ENCODE peak calls at places on chromosomes 2 and 18, in eight cellular contexts. One of them, this sample, is unnamed.

GRCh38 chr2:121049921-121050585 is 234.9 kb downstream of the TFCP2L1 start:
- DNase-seq in endothelial cell of umbilical vein: no peak
- DNase-seq in osteocyte: no peak
- DNase-seq in IMR-90: no peak
- DNase-seq in fibroblast of mammary gland: no peak
- DNase-seq in D721Med: no peak
- DNase-seq in A549: no peak
- DNase-seq in GM20000: no peak
- DNase-seq in this sample: no peak

GRCh38 chr2:153595939-153596338 is 117.4 kb upstream of the RPRM start:
- DNase-seq in IMR-90: no peak
- DNase-seq in D721Med: no peak
- DNase-seq in GM20000: no peak
- DNase-seq in A549: peak
- DNase-seq in fibroblast of mammary gland: peak
- DNase-seq in osteocyte: no peak
- DNase-seq in endothelial cell of umbilical vein: no peak
- DNase-seq in this sample: no peak

GRCh38 chr2:212994976-212995375 is 156.4 kb downstream of the IKZF2 start:
- DNase-seq in endothelial cell of umbilical vein: no peak
- DNase-seq in fibroblast of mammary gland: peak
- DNase-seq in GM20000: no peak
- DNase-seq in D721Med: no peak
- DNase-seq in A549: no peak
- DNase-seq in osteocyte: no peak
- DNase-seq in IMR-90: peak
- DNase-seq in this sample: no peak

GRCh38 chr18:25896178-25896780 is 194.1 kb downstream of the SS18 start:
- DNase-seq in IMR-90: peak
- DNase-seq in fibroblast of mammary gland: peak
- DNase-seq in GM20000: peak
- DNase-seq in osteocyte: no peak
- DNase-seq in D721Med: no peak
- DNase-seq in A549: peak
- DNase-seq in endothelial cell of umbilical vein: peak
- DNase-seq in this sample: no peak

GRCh38 chr18:3852321-3852720 is 402.3 kb downstream of the TGIF1 start:
- DNase-seq in D721Med: no peak
- DNase-seq in A549: no peak
- DNase-seq in GM20000: no peak
- DNase-seq in IMR-90: no peak
- DNase-seq in fibroblast of mammary gland: peak
- DNase-seq in endothelial cell of umbilical vein: no peak
- DNase-seq in osteocyte: no peak
- DNase-seq in this sample: no peak

GRCh38 chr2:226683196-226683595 is 116.4 kb downstream of the IRS1 start:
- DNase-seq in GM20000: no peak
- DNase-seq in osteocyte: no peak
- DNase-seq in D721Med: no peak
- DNase-seq in A549: no peak
- DNase-seq in endothelial cell of umbilical vein: no peak
- DNase-seq in fibroblast of mammary gland: peak
- DNase-seq in IMR-90: peak
- DNase-seq in this sample: no peak

GRCh38 chr2:68103656-68104055 is 40.9 kb upstream of the C1D start:
- DNase-seq in A549: no peak
- DNase-seq in osteocyte: no peak
- DNase-seq in endothelial cell of umbilical vein: no peak
- DNase-seq in IMR-90: peak
- DNase-seq in GM20000: no peak
- DNase-seq in fibroblast of mammary gland: peak
- DNase-seq in D721Med: no peak
- DNase-seq in this sample: no peak

GRCh38 chr2:65214361-65214760 is 13.3 kb upstream of the ACTR2 start:
- DNase-seq in D721Med: no peak
- DNase-seq in endothelial cell of umbilical vein: no peak
- DNase-seq in fibroblast of mammary gland: no peak
- DNase-seq in GM20000: no peak
- DNase-seq in A549: no peak
- DNase-seq in IMR-90: no peak
- DNase-seq in osteocyte: no peak
- DNase-seq in this sample: no peak

GRCh38 chr2:223247136-223247535 is 195.1 kb downstream of the KCNE4 start:
- DNase-seq in GM20000: no peak
- DNase-seq in IMR-90: peak
- DNase-seq in osteocyte: no peak
- DNase-seq in endothelial cell of umbilical vein: peak
- DNase-seq in D721Med: no peak
- DNase-seq in A549: peak
- DNase-seq in fibroblast of mammary gland: peak
- DNase-seq in this sample: no peak

GRCh38 chr2:128425731-128426620 is 107.3 kb upstream of the HS6ST1 start:
- DNase-seq in IMR-90: peak
- DNase-seq in fibroblast of mammary gland: no peak
- DNase-seq in endothelial cell of umbilical vein: no peak
- DNase-seq in A549: peak
- DNase-seq in osteocyte: no peak
- DNase-seq in GM20000: no peak
- DNase-seq in D721Med: no peak
- DNase-seq in this sample: no peak

GRCh38 chr2:234980476-234981187 is 28.8 kb downstream of the SH3BP4 start:
- DNase-seq in IMR-90: no peak
- DNase-seq in endothelial cell of umbilical vein: peak
- DNase-seq in D721Med: no peak
- DNase-seq in A549: no peak
- DNase-seq in osteocyte: no peak
- DNase-seq in GM20000: no peak
- DNase-seq in fibroblast of mammary gland: no peak
- DNase-seq in this sample: no peak

GRCh38 chr2:101253013-101253712 is 477 bp downstream of the CNOT11 start:
- DNase-seq in fibroblast of mammary gland: peak
- DNase-seq in GM20000: peak
- DNase-seq in osteocyte: peak
- DNase-seq in endothelial cell of umbilical vein: peak
- DNase-seq in A549: peak
- DNase-seq in IMR-90: peak
- DNase-seq in D721Med: no peak
- DNase-seq in this sample: peak

GRCh38 chr2:22209545-22209944 is 1085.8 kb downstream of the TDRD15 start:
- DNase-seq in fibroblast of mammary gland: no peak
- DNase-seq in D721Med: no peak
- DNase-seq in GM20000: no peak
- DNase-seq in A549: no peak
- DNase-seq in IMR-90: no peak
- DNase-seq in osteocyte: no peak
- DNase-seq in endothelial cell of umbilical vein: no peak
- DNase-seq in this sample: no peak

GRCh38 chr2:126513033-126513432 is 142.9 kb upstream of the GYPC start:
- DNase-seq in osteocyte: no peak
- DNase-seq in A549: no peak
- DNase-seq in endothelial cell of umbilical vein: no peak
- DNase-seq in IMR-90: peak
- DNase-seq in GM20000: no peak
- DNase-seq in D721Med: no peak
- DNase-seq in fibroblast of mammary gland: peak
- DNase-seq in this sample: no peak

GRCh38 chr2:227379095-227379494 is at the start of gene TM4SF20:
- DNase-seq in GM20000: no peak
- DNase-seq in IMR-90: no peak
- DNase-seq in D721Med: no peak
- DNase-seq in fibroblast of mammary gland: no peak
- DNase-seq in osteocyte: no peak
- DNase-seq in endothelial cell of umbilical vein: no peak
- DNase-seq in A549: peak
- DNase-seq in this sample: no peak

GRCh38 chr2:182784777-182785176 is 68.7 kb downstream of the DNAJC10 start:
- DNase-seq in D721Med: no peak
- DNase-seq in A549: peak
- DNase-seq in fibroblast of mammary gland: peak
- DNase-seq in endothelial cell of umbilical vein: peak
- DNase-seq in IMR-90: peak
- DNase-seq in GM20000: peak
- DNase-seq in osteocyte: no peak
- DNase-seq in this sample: no peak

GRCh38 chr2:191384829-191385228 is 139.6 kb downstream of the MYO1B start:
- DNase-seq in fibroblast of mammary gland: no peak
- DNase-seq in osteocyte: no peak
- DNase-seq in D721Med: no peak
- DNase-seq in endothelial cell of umbilical vein: peak
- DNase-seq in IMR-90: peak
- DNase-seq in GM20000: no peak
- DNase-seq in A549: no peak
- DNase-seq in this sample: no peak

GRCh38 chr18:22093731-22094374 is 75.5 kb upstream of the GATA6 start:
- DNase-seq in fibroblast of mammary gland: no peak
- DNase-seq in endothelial cell of umbilical vein: no peak
- DNase-seq in IMR-90: no peak
- DNase-seq in osteocyte: no peak
- DNase-seq in D721Med: no peak
- DNase-seq in A549: no peak
- DNase-seq in GM20000: no peak
- DNase-seq in this sample: no peak

GRCh38 chr2:128380061-128380889 is 61.6 kb upstream of the HS6ST1 start:
- DNase-seq in fibroblast of mammary gland: no peak
- DNase-seq in D721Med: no peak
- DNase-seq in IMR-90: no peak
- DNase-seq in A549: no peak
- DNase-seq in endothelial cell of umbilical vein: no peak
- DNase-seq in osteocyte: no peak
- DNase-seq in GM20000: no peak
- DNase-seq in this sample: no peak

GRCh38 chr2:163692611-163693482 is 43.0 kb downstream of the FIGN start:
- DNase-seq in endothelial cell of umbilical vein: no peak
- DNase-seq in fibroblast of mammary gland: peak
- DNase-seq in D721Med: no peak
- DNase-seq in osteocyte: no peak
- DNase-seq in GM20000: no peak
- DNase-seq in IMR-90: peak
- DNase-seq in A549: no peak
- DNase-seq in this sample: no peak

GRCh38 chr2:235833971-235834620 is 334.1 kb downstream of the GBX2 start:
- DNase-seq in GM20000: no peak
- DNase-seq in endothelial cell of umbilical vein: no peak
- DNase-seq in A549: peak
- DNase-seq in IMR-90: no peak
- DNase-seq in osteocyte: no peak
- DNase-seq in fibroblast of mammary gland: no peak
- DNase-seq in D721Med: no peak
- DNase-seq in this sample: no peak

GRCh38 chr18:29960539-29960938 is 1082.0 kb downstream of the DSC3 start:
- DNase-seq in GM20000: no peak
- DNase-seq in endothelial cell of umbilical vein: no peak
- DNase-seq in D721Med: no peak
- DNase-seq in fibroblast of mammary gland: no peak
- DNase-seq in osteocyte: no peak
- DNase-seq in IMR-90: no peak
- DNase-seq in A549: no peak
- DNase-seq in this sample: no peak
- TF ChIP-seq CTCF in GM20000: no peak
- TF ChIP-seq CTCF in endothelial cell of umbilical vein: no peak
- TF ChIP-seq CTCF in D721Med: no peak
- TF ChIP-seq CTCF in fibroblast of mammary gland: no peak
- TF ChIP-seq CTCF in osteocyte: no peak
- TF ChIP-seq CTCF in IMR-90: no peak
- TF ChIP-seq CTCF in A549: no peak
- TF ChIP-seq CTCF in this sample: no peak

GRCh38 chr18:75592527-75592926 is 165.0 kb upstream of the SMIM21 start:
- DNase-seq in IMR-90: no peak
- DNase-seq in endothelial cell of umbilical vein: no peak
- DNase-seq in A549: peak
- DNase-seq in D721Med: no peak
- DNase-seq in GM20000: no peak
- DNase-seq in osteocyte: no peak
- DNase-seq in fibroblast of mammary gland: peak
- DNase-seq in this sample: no peak

GRCh38 chr18:75582940-75583339 is 155.4 kb upstream of the SMIM21 start:
- DNase-seq in fibroblast of mammary gland: no peak
- DNase-seq in A549: no peak
- DNase-seq in D721Med: no peak
- DNase-seq in osteocyte: no peak
- DNase-seq in endothelial cell of umbilical vein: no peak
- DNase-seq in IMR-90: no peak
- DNase-seq in GM20000: no peak
- DNase-seq in this sample: no peak

GRCh38 chr18:75582406-75582821 is 154.9 kb upstream of the SMIM21 start:
- DNase-seq in D721Med: no peak
- DNase-seq in A549: no peak
- DNase-seq in GM20000: no peak
- DNase-seq in IMR-90: peak
- DNase-seq in osteocyte: no peak
- DNase-seq in endothelial cell of umbilical vein: no peak
- DNase-seq in fibroblast of mammary gland: peak
- DNase-seq in this sample: no peak

GRCh38 chr18:75586576-75586975 is 159.1 kb upstream of the SMIM21 start:
- DNase-seq in endothelial cell of umbilical vein: no peak
- DNase-seq in D721Med: no peak
- DNase-seq in GM20000: no peak
- DNase-seq in fibroblast of mammary gland: no peak
- DNase-seq in IMR-90: no peak
- DNase-seq in A549: no peak
- DNase-seq in osteocyte: no peak
- DNase-seq in this sample: no peak

DNA sequence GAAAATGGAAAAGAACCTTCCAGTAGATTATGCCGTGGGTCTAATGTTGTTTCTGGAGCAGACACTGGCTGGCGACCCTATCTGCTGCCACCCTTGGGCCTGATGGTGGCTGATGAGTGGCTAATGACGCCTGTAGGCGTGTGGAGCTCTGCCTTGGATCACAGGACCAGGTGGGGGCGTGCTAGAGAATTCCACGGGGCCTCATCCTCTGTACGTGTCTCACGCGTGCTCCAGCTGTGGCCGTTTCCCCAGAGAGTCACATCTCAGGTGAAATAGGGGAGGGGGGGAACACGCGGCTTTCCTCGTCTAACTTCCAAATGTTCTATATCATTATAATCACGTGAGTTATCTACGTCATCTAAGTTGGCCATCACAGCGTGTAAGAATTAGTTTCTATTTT is 160.9 kb upstream of the SMIM21 start:
- DNase-seq in IMR-90: no peak
- DNase-seq in GM20000: no peak
- DNase-seq in D721Med: no peak
- DNase-seq in fibroblast of mammary gland: no peak
- DNase-seq in endothelial cell of umbilical vein: no peak
- DNase-seq in A549: no peak
- DNase-seq in osteocyte: no peak
- DNase-seq in this sample: no peak
- TF ChIP-seq CTCF in IMR-90: no peak
- TF ChIP-seq CTCF in GM20000: no peak
- TF ChIP-seq CTCF in D721Med: no peak
- TF ChIP-seq CTCF in fibroblast of mammary gland: no peak
- TF ChIP-seq CTCF in endothelial cell of umbilical vein: no peak
- TF ChIP-seq CTCF in A549: no peak
- TF ChIP-seq CTCF in osteocyte: no peak
- TF ChIP-seq CTCF in this sample: no peak

GRCh38 chr2:200300650-200301314 is 5.7 kb upstream of the SPATS2L start:
- DNase-seq in A549: peak
- DNase-seq in IMR-90: peak
- DNase-seq in D721Med: no peak
- DNase-seq in osteocyte: no peak
- DNase-seq in GM20000: no peak
- DNase-seq in fibroblast of mammary gland: peak
- DNase-seq in endothelial cell of umbilical vein: peak
- DNase-seq in this sample: no peak
- TF ChIP-seq CTCF in A549: no peak
- TF ChIP-seq CTCF in IMR-90: no peak
- TF ChIP-seq CTCF in D721Med: no peak
- TF ChIP-seq CTCF in osteocyte: no peak
- TF ChIP-seq CTCF in GM20000: no peak
- TF ChIP-seq CTCF in fibroblast of mammary gland: no peak
- TF ChIP-seq CTCF in endothelial cell of umbilical vein: no peak
- TF ChIP-seq CTCF in this sample: no peak

GRCh38 chr2:71459084-71459431 is 5.7 kb downstream of the DYSF start:
- DNase-seq in IMR-90: no peak
- DNase-seq in GM20000: no peak
- DNase-seq in fibroblast of mammary gland: no peak
- DNase-seq in D721Med: no peak
- DNase-seq in endothelial cell of umbilical vein: no peak
- DNase-seq in osteocyte: no peak
- DNase-seq in A549: no peak
- DNase-seq in this sample: no peak
- TF ChIP-seq CTCF in IMR-90: no peak
- TF ChIP-seq CTCF in GM20000: no peak
- TF ChIP-seq CTCF in fibroblast of mammary gland: no peak
- TF ChIP-seq CTCF in D721Med: no peak
- TF ChIP-seq CTCF in endothelial cell of umbilical vein: no peak
- TF ChIP-seq CTCF in osteocyte: no peak
- TF ChIP-seq CTCF in A549: no peak
- TF ChIP-seq CTCF in this sample: no peak